ENCODE peak calls at places on chromosomes 5 and 9, in eight cellular contexts. D is lower lobe of right lung; A is PC-3; R is NT2/D1; C is breast epithelium; O is CD4-positive, CD25-positive, alpha-beta regulatory T cell; N is kidney epithelial cell; M is fibroblast of pulmonary artery. E is an unnamed sample.

GRCh38 chr9:81969971-81970370 is 18.6 kb upstream of the SPATA31D1 start:
- DNase-seq in R (no peak), A (peak), N (no peak), C (no peak), M (peak), D (no peak), O (no peak), E (peak)

GRCh38 chr9:2676466-2676865 is 40.8 kb upstream of the KCNV2 start:
- DNase-seq in A (no peak), D (no peak), N (no peak), O (no peak), C (no peak), R (no peak), M (no peak), E (no peak)

GRCh38 chr9:1018121-1018520 is 32.0 kb upstream of the DMRT2 start:
- DNase-seq in A (peak), O (no peak), D (no peak), M (peak), R (peak), N (no peak), C (no peak), E (peak)

GRCh38 chr9:120018550-120018949 is 561.4 kb downstream of the CDK5RAP2 start:
- DNase-seq in M (no peak), C (no peak), O (no peak), R (no peak), N (no peak), A (no peak), D (no peak), E (no peak)

GRCh38 chr5:145495741-145496140 is 339.4 kb downstream of the PRELID2 start:
- DNase-seq in M (peak), R (no peak), A (peak), O (no peak), D (no peak), N (peak), C (no peak), E (peak)

GRCh38 chr5:141003026-141003425 is 36.8 kb downstream of the PCDHAC2 start:
- DNase-seq in A (peak), N (no peak), M (no peak), O (no peak), C (no peak), D (no peak), R (no peak), E (no peak)

GRCh38 chr5:170496629-170497028 is 7.2 kb upstream of the KCNIP1 start:
- DNase-seq in C (no peak), A (no peak), O (no peak), M (no peak), N (no peak), D (no peak), R (no peak), E (no peak)

GRCh38 chr5:170206958-170207357 is 25.8 kb upstream of the C5orf58 start:
- DNase-seq in A (no peak), O (no peak), M (no peak), D (no peak), R (no peak), N (no peak), C (no peak), E (no peak)

GRCh38 chr5:34411470-34412346 is 244.4 kb upstream of the RAI14 start:
- DNase-seq in C (no peak), O (no peak), M (no peak), D (no peak), N (no peak), A (no peak), R (no peak), E (peak)

GRCh38 chr9:14616188-14616982 is 76.8 kb downstream of the ZDHHC21 start:
- DNase-seq in M (peak), N (peak), A (peak), R (peak), C (no peak), O (no peak), D (no peak), E (peak)

GRCh38 chr9:95087659-95088242 is 229.8 kb downstream of the FANCC start:
- DNase-seq in A (peak), O (no peak), R (no peak), N (no peak), C (peak), D (peak), M (no peak), E (no peak)

GRCh38 chr9:4106744-4107143 is 193.1 kb downstream of the GLIS3 start:
- DNase-seq in A (no peak), M (peak), N (no peak), D (no peak), O (no peak), C (no peak), R (no peak), E (peak)

GRCh38 chr9:81665514-81665838 is 23.9 kb downstream of the TLE1 start:
- DNase-seq in A (no peak), R (peak), D (no peak), C (no peak), O (no peak), N (no peak), M (no peak), E (no peak)

GRCh38 chr9:126696764-126697145 is 83.0 kb downstream of the LMX1B start:
- DNase-seq in C (peak), A (no peak), D (no peak), O (no peak), N (no peak), M (no peak), R (no peak), E (no peak)

GRCh38 chr5:117889592-117889991 is 1098.8 kb downstream of the DTWD2 start:
- DNase-seq in N (peak), A (no peak), R (no peak), C (no peak), O (no peak), M (peak), D (no peak), E (peak)

GRCh38 chr5:80541392-80541791 is 28.7 kb downstream of the ANKRD34B start:
- DNase-seq in C (no peak), A (no peak), D (no peak), N (no peak), R (no peak), O (no peak), M (no peak), E (no peak)

GRCh38 chr9:34993502-34994428 is 4.2 kb downstream of the DNAJB5 start:
- DNase-seq in M (peak), R (peak), C (no peak), N (no peak), A (no peak), D (no peak), O (no peak), E (peak)

GRCh38 chr9:34994429-34995287 is 5.1 kb downstream of the DNAJB5 start:
- DNase-seq in A (peak), C (no peak), M (peak), O (no peak), R (peak), D (no peak), N (no peak), E (peak)

GRCh38 chr9:34990908-34991832 is 1.6 kb downstream of the DNAJB5 start:
- DNase-seq in O (no peak), D (no peak), M (no peak), A (no peak), N (no peak), C (no peak), R (no peak), E (no peak)

GRCh38 chr9:34991833-34992375 is 2.4 kb downstream of the DNAJB5 start:
- DNase-seq in A (peak), N (no peak), D (no peak), R (no peak), C (no peak), O (no peak), M (no peak), E (no peak)

GRCh38 chr9:34992376-34992951 is 2.9 kb downstream of the DNAJB5 start:
- DNase-seq in A (peak), C (no peak), M (peak), R (no peak), N (peak), D (no peak), O (no peak), E (peak)
- H3K4me3 ChIP-seq in A (no peak), C (no peak), M (no peak), R (no peak), N (no peak), D (no peak), O (no peak), E (no peak)

GRCh38 chr5:77306531-77306930 is 96.1 kb downstream of the PDE8B start:
- DNase-seq in M (no peak), C (no peak), N (no peak), D (no peak), A (no peak), O (no peak), R (no peak), E (no peak)

GRCh38 chr5:77308154-77308960 is 97.9 kb downstream of the PDE8B start:
- DNase-seq in O (no peak), D (no peak), M (no peak), A (no peak), R (no peak), N (no peak), C (no peak), E (no peak)

GRCh38 chr5:77305222-77305846 is 94.9 kb downstream of the PDE8B start:
- DNase-seq in O (no peak), M (no peak), N (no peak), R (no peak), D (no peak), A (no peak), C (no peak), E (no peak)

GRCh38 chr5:77304388-77304787 is 93.9 kb downstream of the PDE8B start:
- DNase-seq in A (no peak), D (no peak), R (no peak), O (no peak), N (no peak), C (no peak), M (no peak), E (no peak)

GRCh38 chr5:77305921-77306320 is 95.4 kb downstream of the PDE8B start:
- DNase-seq in A (no peak), D (no peak), O (no peak), M (no peak), C (no peak), N (no peak), R (no peak), E (peak)
- H3K4me3 ChIP-seq in A (no peak), D (no peak), O (no peak), M (no peak), C (no peak), N (no peak), R (no peak), E (no peak)

DNA sequence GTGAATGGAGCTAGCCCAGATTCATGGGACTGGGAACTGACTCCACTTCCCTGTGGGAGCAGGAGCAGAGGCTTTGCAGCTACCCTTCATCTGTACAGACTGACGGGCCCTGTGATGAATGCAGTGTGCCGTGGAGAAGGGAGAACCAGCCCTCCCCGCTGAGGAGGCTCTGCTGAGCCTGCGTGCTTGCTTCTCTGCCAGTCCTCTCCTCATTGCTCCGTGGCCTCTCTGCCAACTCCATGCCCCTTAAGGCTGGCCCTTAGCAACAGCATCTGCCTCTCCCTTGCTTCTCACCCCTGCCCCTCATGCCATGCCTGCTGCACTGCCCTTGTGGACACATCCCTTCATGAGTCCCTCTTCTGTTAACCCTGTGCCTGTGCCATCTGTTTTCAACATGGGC is 53.6 kb downstream of the GADD45G start:
- DNase-seq in R (no peak), M (no peak), N (no peak), D (no peak), A (no peak), O (no peak), C (no peak), E (no peak)
- H3K4me3 ChIP-seq in R (no peak), M (no peak), N (no peak), D (no peak), A (no peak), O (no peak), C (no peak), E (no peak)

GRCh38 chr5:149888280-149888679 is 56.3 kb downstream of the PDE6A start:
- DNase-seq in N (no peak), A (no peak), R (no peak), C (no peak), D (no peak), O (no peak), M (no peak), E (no peak)
- H3K4me3 ChIP-seq in N (no peak), A (no peak), R (no peak), C (no peak), D (no peak), O (no peak), M (no peak), E (no peak)

DNA sequence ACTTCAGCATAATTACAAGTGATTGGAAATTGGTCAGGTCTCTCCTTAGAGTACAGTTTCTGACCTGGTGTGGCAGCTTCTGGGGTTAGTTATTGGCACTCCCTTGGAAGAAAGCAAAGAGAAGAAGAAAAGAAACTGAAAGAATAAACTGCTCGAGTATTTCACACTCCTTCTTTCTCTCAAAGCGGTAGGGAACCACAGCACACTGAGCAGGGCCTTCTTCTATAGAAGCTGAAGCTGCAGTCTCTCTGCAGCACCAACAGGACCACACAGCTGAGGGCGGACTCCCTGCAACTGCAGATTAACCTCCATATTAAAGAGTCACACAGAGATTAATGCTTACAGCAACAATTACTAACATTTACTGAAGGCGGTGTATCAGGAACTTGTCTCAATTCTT is 152.0 kb downstream of the TRPM6 start:
- DNase-seq in R (no peak), M (no peak), O (no peak), A (no peak), D (no peak), N (no peak), C (no peak), E (no peak)
- H3K4me3 ChIP-seq in R (no peak), M (no peak), O (no peak), A (no peak), D (no peak), N (no peak), C (no peak), E (no peak)

GRCh38 chr5:76271836-76272235 is 131.2 kb upstream of the IQGAP2 start:
- DNase-seq in C (no peak), M (no peak), O (no peak), A (no peak), N (no peak), D (no peak), R (no peak), E (no peak)
- H3K4me3 ChIP-seq in C (no peak), M (no peak), O (no peak), A (no peak), N (no peak), D (no peak), R (no peak), E (no peak)

GRCh38 chr5:41925555-41925946 is 470 bp downstream of the FBXO4 start:
- DNase-seq in M (peak), N (no peak), D (no peak), R (no peak), O (no peak), C (no peak), A (peak), E (peak)
- H3K4me3 ChIP-seq in M (peak), N (peak), D (peak), R (peak), O (peak), C (peak), A (peak), E (peak)

GRCh38 chr9:34589371-34589655 is 211 bp downstream of the CNTFR start:
- DNase-seq in C (no peak), N (no peak), D (peak), A (no peak), M (no peak), R (no peak), O (no peak), E (no peak)
- H3K4me3 ChIP-seq in C (peak), N (no peak), D (peak), A (no peak), M (no peak), R (peak), O (no peak), E (no peak)

GRCh38 chr9:133334161-133334560 is 1.8 kb downstream of the SURF6 start:
- DNase-seq in M (no peak), R (no peak), A (peak), C (no peak), O (no peak), D (peak), N (no peak), E (no peak)
- H3K4me3 ChIP-seq in M (no peak), R (peak), A (peak), C (no peak), O (no peak), D (no peak), N (no peak), E (no peak)

E was measured in fibroblast of mammary gland.